ENCODE peak calls at places on chromosome 5, in four cellular contexts. Q, X, S and E are unnamed samples.

GRCh38 chr5:110625376-110625999 is 101.0 kb downstream of the TMEM232 start:
- DNase-seq in Q (peak; percentile 55), S (peak; percentile 2), X (peak; percentile 6), E (peak; percentile 19)

GRCh38 chr5:72189135-72189534 is 81.9 kb downstream of the MAP1B start:
- DNase-seq in X (no peak), Q (no peak), S (no peak), E (no peak)

GRCh38 chr5:60740322-60740721 is 40.4 kb upstream of the DEPDC1B start:
- DNase-seq in Q (no peak), S (no peak), X (no peak), E (no peak)

GRCh38 chr5:34058532-34058931 is 15.5 kb upstream of the C1QTNF3 start:
- DNase-seq in X (no peak), Q (no peak), S (no peak), E (no peak)

GRCh38 chr5:17238521-17239041 is 21.1 kb downstream of the BASP1 start:
- DNase-seq in X (no peak), Q (no peak), S (no peak), E (no peak)

GRCh38 chr5:33324667-33325307 is 116.0 kb upstream of the TARS1 start:
- DNase-seq in Q (no peak), S (no peak), X (no peak), E (no peak)

GRCh38 chr5:157971466-157972324 is 112.8 kb upstream of the CLINT1 start:
- DNase-seq in S (no peak), Q (no peak), X (peak; percentile 48), E (no peak)

GRCh38 chr5:160432188-160432587 is 10.5 kb downstream of the PTTG1 start:
- DNase-seq in S (no peak), Q (peak; percentile 26), X (no peak), E (no peak)

GRCh38 chr5:77087484-77088291 is 603 bp upstream of the ZBED3 start:
- DNase-seq in X (peak; percentile 15), Q (no peak), S (no peak), E (no peak)

GRCh38 chr5:124663101-124663506 is 83.3 kb downstream of the ZNF608 start:
- DNase-seq in X (no peak), Q (no peak), S (no peak), E (no peak)

GRCh38 chr5:76836585-76836984 is 13.2 kb upstream of the S100Z start:
- DNase-seq in X (no peak), S (no peak), Q (no peak), E (no peak)

GRCh38 chr5:68932830-68933434 is 160.9 kb upstream of the SLC30A5 start:
- DNase-seq in S (no peak), X (no peak), Q (peak; percentile 42), E (no peak)

GRCh38 chr5:135211083-135211790 is 177.2 kb upstream of the PITX1 start:
- DNase-seq in Q (no peak), S (no peak), X (no peak), E (no peak)

GRCh38 chr5:163448491-163448890 is 11.1 kb downstream of the CCNG1 start:
- DNase-seq in S (no peak), X (no peak), Q (no peak), E (no peak)

GRCh38 chr5:145124806-145125205 is 710.3 kb downstream of the PRELID2 start:
- DNase-seq in S (no peak), X (no peak), Q (no peak), E (no peak)

GRCh38 chr5:177098103-177098771 is 11.5 kb downstream of the FGFR4 start:
- DNase-seq in S (no peak), Q (no peak), X (no peak), E (no peak)

GRCh38 chr5:54769072-54769471 is 216.3 kb downstream of the ESM1 start:
- DNase-seq in X (no peak), S (no peak), Q (no peak), E (no peak)

GRCh38 chr5:142409253-142409594 is 84.4 kb upstream of the SPRY4 start:
- DNase-seq in X (no peak), S (no peak), Q (no peak), E (no peak)

GRCh38 chr5:174531782-174532191 is 192.6 kb upstream of the MSX2 start:
- DNase-seq in Q (no peak), S (peak; percentile 56), X (no peak), E (peak; percentile 91)

GRCh38 chr5:61245486-61245885 is 83.2 kb upstream of the SMIM15 start:
- DNase-seq in S (no peak), X (peak; percentile 36), Q (no peak), E (peak; percentile 12)

GRCh38 chr5:110852053-110852452 is 113.2 kb downstream of the SLC25A46 start:
- DNase-seq in S (no peak), Q (peak; percentile 36), X (no peak), E (no peak)

GRCh38 chr5:65624025-65624569 is at the start of gene TRIM23:
- DNase-seq in S (peak; percentile 78), X (peak; percentile 91), Q (peak; percentile 96), E (peak; percentile 94)

GRCh38 chr5:139461698-139462097 is 845 bp downstream of the ECSCR start:
- DNase-seq in X (no peak), S (no peak), Q (no peak), E (no peak)

GRCh38 chr5:142246263-142246662 is 78.6 kb downstream of the SPRY4 start:
- DNase-seq in S (no peak), X (no peak), Q (no peak), E (no peak)

GRCh38 chr5:65035212-65036206 is 266.8 kb downstream of the CWC27 start:
- DNase-seq in Q (peak; percentile 76), S (peak; percentile 59), X (peak; percentile 71), E (peak; percentile 70)

GRCh38 chr5:141821430-141821925 is 56.7 kb downstream of the PCDH1 start:
- DNase-seq in X (peak; percentile 15), S (no peak), Q (no peak), E (no peak)

GRCh38 chr5:111411321-111411720 is 101.0 kb downstream of the STARD4 start:
- DNase-seq in S (no peak), Q (no peak), X (no peak), E (no peak)

GRCh38 chr5:32044904-32045303 is 129.2 kb downstream of the GOLPH3 start:
- DNase-seq in S (no peak), Q (no peak), X (no peak), E (no peak)

GRCh38 chr5:150999704-151000452 is 20.5 kb upstream of the GPX3 start:
- DNase-seq in Q (no peak), X (peak; percentile 39), S (no peak), E (no peak)

GRCh38 chr5:157743163-157744054 is at the start of gene LSM11:
- DNase-seq in X (peak; percentile 80), Q (peak; percentile 90), S (peak; percentile 68), E (peak; percentile 79)